ENCODE peak calls at places on chromosomes 2 and 18, in four cellular contexts. One of them, this sample, is unnamed.

GRCh38 chr2:205746408-205746785 is 64.1 kb downstream of the NRP2 start:
- DNase-seq in pons: no peak
- DNase-seq in stimulated activated CD4-positive, alpha-beta T cell treated with anti-CD3 and anti-CD28 coated beads, Interleukin-2, amount 100 ng/mL, for 24 hours: no peak
- DNase-seq in NCI-H1694: no peak
- DNase-seq in this sample: no peak

GRCh38 chr18:8823530-8823929 is 118.2 kb downstream of the MTCL1 start:
- DNase-seq in pons: no peak
- DNase-seq in stimulated activated CD4-positive, alpha-beta T cell treated with anti-CD3 and anti-CD28 coated beads, Interleukin-2, amount 100 ng/mL, for 24 hours: no peak
- DNase-seq in NCI-H1694: no peak
- DNase-seq in this sample: no peak

GRCh38 chr2:176269319-176270099 is at the start of gene MTX2:
- DNase-seq in pons: peak
- DNase-seq in stimulated activated CD4-positive, alpha-beta T cell treated with anti-CD3 and anti-CD28 coated beads, Interleukin-2, amount 100 ng/mL, for 24 hours: peak
- DNase-seq in NCI-H1694: peak
- DNase-seq in this sample: peak

GRCh38 chr2:39902103-39902502 is 123.0 kb upstream of the THUMPD2 start:
- DNase-seq in pons: no peak
- DNase-seq in stimulated activated CD4-positive, alpha-beta T cell treated with anti-CD3 and anti-CD28 coated beads, Interleukin-2, amount 100 ng/mL, for 24 hours: no peak
- DNase-seq in NCI-H1694: no peak
- DNase-seq in this sample: peak

GRCh38 chr18:47095810-47096209 is 54.5 kb downstream of the HDHD2 start:
- DNase-seq in pons: no peak
- DNase-seq in stimulated activated CD4-positive, alpha-beta T cell treated with anti-CD3 and anti-CD28 coated beads, Interleukin-2, amount 100 ng/mL, for 24 hours: no peak
- DNase-seq in NCI-H1694: no peak
- DNase-seq in this sample: no peak

GRCh38 chr18:6414118-6414722 is 491 bp downstream of the L3MBTL4 start:
- DNase-seq in pons: peak
- DNase-seq in stimulated activated CD4-positive, alpha-beta T cell treated with anti-CD3 and anti-CD28 coated beads, Interleukin-2, amount 100 ng/mL, for 24 hours: peak
- DNase-seq in NCI-H1694: no peak
- DNase-seq in this sample: no peak

GRCh38 chr2:20496477-20496876 is 49.6 kb downstream of the RHOB start:
- DNase-seq in pons: no peak
- DNase-seq in stimulated activated CD4-positive, alpha-beta T cell treated with anti-CD3 and anti-CD28 coated beads, Interleukin-2, amount 100 ng/mL, for 24 hours: no peak
- DNase-seq in NCI-H1694: no peak
- DNase-seq in this sample: no peak

GRCh38 chr2:238098854-238099708 is 1.1 kb upstream of the ESPNL start:
- DNase-seq in pons: no peak
- DNase-seq in stimulated activated CD4-positive, alpha-beta T cell treated with anti-CD3 and anti-CD28 coated beads, Interleukin-2, amount 100 ng/mL, for 24 hours: peak
- DNase-seq in NCI-H1694: no peak
- DNase-seq in this sample: no peak

GRCh38 chr18:48785686-48786470 is 164.9 kb downstream of the SMAD7 start:
- DNase-seq in pons: no peak
- DNase-seq in stimulated activated CD4-positive, alpha-beta T cell treated with anti-CD3 and anti-CD28 coated beads, Interleukin-2, amount 100 ng/mL, for 24 hours: no peak
- DNase-seq in NCI-H1694: no peak
- DNase-seq in this sample: no peak

GRCh38 chr2:205424326-205424725 is 258.0 kb upstream of the NRP2 start:
- DNase-seq in pons: no peak
- DNase-seq in stimulated activated CD4-positive, alpha-beta T cell treated with anti-CD3 and anti-CD28 coated beads, Interleukin-2, amount 100 ng/mL, for 24 hours: no peak
- DNase-seq in NCI-H1694: no peak
- DNase-seq in this sample: no peak

GRCh38 chr18:69998523-69998987 is 50.9 kb upstream of the CD226 start:
- DNase-seq in pons: peak
- DNase-seq in stimulated activated CD4-positive, alpha-beta T cell treated with anti-CD3 and anti-CD28 coated beads, Interleukin-2, amount 100 ng/mL, for 24 hours: no peak
- DNase-seq in NCI-H1694: no peak
- DNase-seq in this sample: no peak

GRCh38 chr2:1571477-1572417 is 158.5 kb downstream of the TPO start:
- DNase-seq in pons: no peak
- DNase-seq in stimulated activated CD4-positive, alpha-beta T cell treated with anti-CD3 and anti-CD28 coated beads, Interleukin-2, amount 100 ng/mL, for 24 hours: no peak
- DNase-seq in NCI-H1694: no peak
- DNase-seq in this sample: no peak

GRCh38 chr18:77709107-77709506 is 459.5 kb downstream of the GALR1 start:
- DNase-seq in pons: no peak
- DNase-seq in stimulated activated CD4-positive, alpha-beta T cell treated with anti-CD3 and anti-CD28 coated beads, Interleukin-2, amount 100 ng/mL, for 24 hours: no peak
- DNase-seq in NCI-H1694: no peak
- DNase-seq in this sample: no peak

GRCh38 chr2:48692292-48692691 is 63.2 kb downstream of the LHCGR start:
- DNase-seq in pons: no peak
- DNase-seq in stimulated activated CD4-positive, alpha-beta T cell treated with anti-CD3 and anti-CD28 coated beads, Interleukin-2, amount 100 ng/mL, for 24 hours: no peak
- DNase-seq in NCI-H1694: no peak
- DNase-seq in this sample: no peak

GRCh38 chr2:85257359-85258193 is 70.2 kb downstream of the TGOLN2 start:
- DNase-seq in pons: no peak
- DNase-seq in stimulated activated CD4-positive, alpha-beta T cell treated with anti-CD3 and anti-CD28 coated beads, Interleukin-2, amount 100 ng/mL, for 24 hours: no peak
- DNase-seq in NCI-H1694: no peak
- DNase-seq in this sample: no peak

GRCh38 chr2:174292908-174293307 is 41.8 kb upstream of the SP9 start:
- DNase-seq in pons: no peak
- DNase-seq in stimulated activated CD4-positive, alpha-beta T cell treated with anti-CD3 and anti-CD28 coated beads, Interleukin-2, amount 100 ng/mL, for 24 hours: no peak
- DNase-seq in NCI-H1694: no peak
- DNase-seq in this sample: no peak

GRCh38 chr2:43790118-43790517 is 16.3 kb downstream of the DYNC2LI1 start:
- DNase-seq in pons: no peak
- DNase-seq in stimulated activated CD4-positive, alpha-beta T cell treated with anti-CD3 and anti-CD28 coated beads, Interleukin-2, amount 100 ng/mL, for 24 hours: no peak
- DNase-seq in NCI-H1694: no peak
- DNase-seq in this sample: peak

GRCh38 chr2:216671791-216672343 is 23.5 kb downstream of the IGFBP5 start:
- DNase-seq in pons: no peak
- DNase-seq in stimulated activated CD4-positive, alpha-beta T cell treated with anti-CD3 and anti-CD28 coated beads, Interleukin-2, amount 100 ng/mL, for 24 hours: no peak
- DNase-seq in NCI-H1694: no peak
- DNase-seq in this sample: no peak

GRCh38 chr2:237309416-237309815 is 104.5 kb downstream of the COL6A3 start:
- DNase-seq in pons: no peak
- DNase-seq in stimulated activated CD4-positive, alpha-beta T cell treated with anti-CD3 and anti-CD28 coated beads, Interleukin-2, amount 100 ng/mL, for 24 hours: no peak
- DNase-seq in NCI-H1694: no peak
- DNase-seq in this sample: no peak

GRCh38 chr2:1591978-1592907 is 152.1 kb downstream of the PXDN start:
- DNase-seq in pons: peak
- DNase-seq in stimulated activated CD4-positive, alpha-beta T cell treated with anti-CD3 and anti-CD28 coated beads, Interleukin-2, amount 100 ng/mL, for 24 hours: no peak
- DNase-seq in NCI-H1694: no peak
- DNase-seq in this sample: peak

GRCh38 chr18:30352551-30353168 is 689.9 kb downstream of the DSC3 start:
- DNase-seq in pons: no peak
- DNase-seq in stimulated activated CD4-positive, alpha-beta T cell treated with anti-CD3 and anti-CD28 coated beads, Interleukin-2, amount 100 ng/mL, for 24 hours: no peak
- DNase-seq in NCI-H1694: no peak
- DNase-seq in this sample: no peak

GRCh38 chr2:172740871-172741270 is 5.2 kb downstream of the RAPGEF4 start:
- DNase-seq in pons: no peak
- DNase-seq in stimulated activated CD4-positive, alpha-beta T cell treated with anti-CD3 and anti-CD28 coated beads, Interleukin-2, amount 100 ng/mL, for 24 hours: no peak
- DNase-seq in NCI-H1694: no peak
- DNase-seq in this sample: no peak

GRCh38 chr18:41624461-41624860 is 330.6 kb upstream of the PIK3C3 start:
- DNase-seq in pons: no peak
- DNase-seq in stimulated activated CD4-positive, alpha-beta T cell treated with anti-CD3 and anti-CD28 coated beads, Interleukin-2, amount 100 ng/mL, for 24 hours: no peak
- DNase-seq in NCI-H1694: no peak
- DNase-seq in this sample: peak

GRCh38 chr2:24527536-24527935 is 36.5 kb downstream of the NCOA1 start:
- DNase-seq in pons: no peak
- DNase-seq in stimulated activated CD4-positive, alpha-beta T cell treated with anti-CD3 and anti-CD28 coated beads, Interleukin-2, amount 100 ng/mL, for 24 hours: no peak
- DNase-seq in NCI-H1694: no peak
- DNase-seq in this sample: no peak

GRCh38 chr2:85505551-85506238 is 33.3 kb upstream of the MAT2A start:
- DNase-seq in pons: no peak
- DNase-seq in stimulated activated CD4-positive, alpha-beta T cell treated with anti-CD3 and anti-CD28 coated beads, Interleukin-2, amount 100 ng/mL, for 24 hours: no peak
- DNase-seq in NCI-H1694: no peak
- DNase-seq in this sample: peak

GRCh38 chr2:60331106-60331809 is 222.2 kb downstream of the BCL11A start:
- DNase-seq in pons: no peak
- DNase-seq in stimulated activated CD4-positive, alpha-beta T cell treated with anti-CD3 and anti-CD28 coated beads, Interleukin-2, amount 100 ng/mL, for 24 hours: no peak
- DNase-seq in NCI-H1694: no peak
- DNase-seq in this sample: no peak

GRCh38 chr2:109084341-109084740 is 44.7 kb upstream of the SH3RF3 start:
- DNase-seq in pons: peak
- DNase-seq in stimulated activated CD4-positive, alpha-beta T cell treated with anti-CD3 and anti-CD28 coated beads, Interleukin-2, amount 100 ng/mL, for 24 hours: no peak
- DNase-seq in NCI-H1694: no peak
- DNase-seq in this sample: no peak

GRCh38 chr2:70985956-70986355 is 7.5 kb downstream of the ANKRD53 start:
- DNase-seq in pons: no peak
- DNase-seq in stimulated activated CD4-positive, alpha-beta T cell treated with anti-CD3 and anti-CD28 coated beads, Interleukin-2, amount 100 ng/mL, for 24 hours: no peak
- DNase-seq in NCI-H1694: no peak
- DNase-seq in this sample: no peak

GRCh38 chr2:207148025-207148424 is 17.7 kb downstream of the KLF7 start:
- DNase-seq in pons: no peak
- DNase-seq in stimulated activated CD4-positive, alpha-beta T cell treated with anti-CD3 and anti-CD28 coated beads, Interleukin-2, amount 100 ng/mL, for 24 hours: no peak
- DNase-seq in NCI-H1694: no peak
- DNase-seq in this sample: peak

GRCh38 chr18:78228974-78229373 is 750.6 kb upstream of the SALL3 start:
- DNase-seq in pons: no peak
- DNase-seq in stimulated activated CD4-positive, alpha-beta T cell treated with anti-CD3 and anti-CD28 coated beads, Interleukin-2, amount 100 ng/mL, for 24 hours: no peak
- DNase-seq in NCI-H1694: no peak
- DNase-seq in this sample: no peak

This sample was measured in cardiac fibroblast.